ENCODE peak calls at places on chromosome 15, in seven cellular contexts. L is progenitor cell of endocrine pancreas, T is hypothalamus, Z is heart left ventricle, B is A549, E is T-helper 17 cell, M is BJ. P is an unnamed sample.

GRCh38 chr15:98518823-98519561 is 129.3 kb upstream of the IGF1R start:
- DNase-seq in B (peak), E (no peak), T (no peak), M (no peak), L (peak), Z (peak), P (peak)

GRCh38 chr15:56939257-56939656 is 20.8 kb downstream of the TCF12 start:
- DNase-seq in E (no peak), M (no peak), Z (no peak), B (no peak), L (no peak), T (no peak), P (no peak)

GRCh38 chr15:74831813-74832495 is 5.5 kb downstream of the CPLX3 start:
- DNase-seq in Z (no peak), T (no peak), L (no peak), E (no peak), M (no peak), B (no peak), P (no peak)

GRCh38 chr15:99556010-99556409 is 9.8 kb upstream of the MEF2A start:
- DNase-seq in E (no peak), Z (no peak), B (no peak), T (no peak), L (no peak), M (no peak), P (no peak)

GRCh38 chr15:44536298-44536961 is 517 bp upstream of the EIF3J start:
- DNase-seq in M (peak), B (peak), T (peak), Z (peak), E (no peak), L (peak), P (peak)

GRCh38 chr15:48962662-48963523 is 826 bp downstream of the SHC4 start:
- DNase-seq in M (no peak), B (no peak), T (no peak), L (no peak), E (no peak), Z (no peak), P (no peak)

GRCh38 chr15:67515557-67515956 is 5.4 kb upstream of the C15orf61 start:
- DNase-seq in L (no peak), E (no peak), Z (no peak), B (no peak), T (no peak), M (no peak), P (no peak)

GRCh38 chr15:57554821-57555185 is 36.9 kb upstream of the MYZAP start:
- DNase-seq in M (no peak), Z (no peak), L (no peak), B (no peak), T (no peak), E (no peak), P (no peak)

GRCh38 chr15:99536422-99537033 is 29.3 kb upstream of the MEF2A start:
- DNase-seq in E (no peak), Z (peak), L (no peak), B (peak), T (peak), M (peak), P (no peak)

GRCh38 chr15:30675126-30675525 is 49.2 kb downstream of the ARHGAP11B start:
- DNase-seq in L (no peak), M (no peak), E (no peak), Z (no peak), T (no peak), B (no peak), P (no peak)

GRCh38 chr15:100284191-100284590 is 57.6 kb downstream of the ADAMTS17 start:
- DNase-seq in M (no peak), Z (no peak), E (no peak), L (no peak), B (no peak), T (no peak), P (no peak)

GRCh38 chr15:75456710-75457109 is 5.2 kb upstream of the SIN3A start:
- DNase-seq in L (no peak), B (peak), E (no peak), M (no peak), T (no peak), Z (no peak), P (no peak)

GRCh38 chr15:92158426-92158825 is 235.3 kb upstream of the ST8SIA2 start:
- DNase-seq in B (peak), E (no peak), M (no peak), Z (no peak), L (no peak), T (no peak), P (peak)

GRCh38 chr15:77527164-77527778 is 105.4 kb downstream of the LINGO1 start:
- DNase-seq in B (no peak), E (no peak), Z (peak), M (no peak), L (peak), T (no peak), P (no peak)

GRCh38 chr15:64806509-64806908 is 18.9 kb downstream of the PIF1 start:
- DNase-seq in Z (no peak), E (no peak), T (no peak), L (no peak), M (no peak), B (no peak), P (no peak)

GRCh38 chr15:58440181-58440910 is 8.6 kb downstream of the LIPC start:
- DNase-seq in M (peak), Z (no peak), L (no peak), T (no peak), B (peak), E (no peak), P (no peak)

GRCh38 chr15:68820589-68821189 is at the start of gene ANP32A:
- DNase-seq in M (peak), Z (peak), L (peak), E (peak), T (peak), B (peak), P (no peak)

GRCh38 chr15:85168642-85169173 is 187.1 kb downstream of the PDE8A start:
- DNase-seq in B (peak), M (no peak), T (no peak), L (peak), E (peak), Z (no peak), P (peak)

GRCh38 chr15:79128556-79128955 is 38.0 kb upstream of the RASGRF1 start:
- DNase-seq in Z (no peak), E (no peak), T (no peak), L (no peak), M (no peak), B (no peak), P (no peak)

GRCh38 chr15:60576515-60576914 is 97.6 kb upstream of the ICE2 start:
- DNase-seq in E (no peak), T (no peak), B (no peak), Z (no peak), L (no peak), M (no peak), P (no peak)

GRCh38 chr15:70416851-70417250 is 319.1 kb upstream of the TLE3 start:
- DNase-seq in Z (no peak), L (no peak), M (no peak), T (no peak), B (no peak), E (no peak), P (no peak)

GRCh38 chr15:94910166-94910565 is 678.8 kb downstream of the MCTP2 start:
- DNase-seq in Z (no peak), L (no peak), E (no peak), B (no peak), T (no peak), M (no peak), P (no peak)

GRCh38 chr15:77497108-77497737 is 76.5 kb downstream of the HMG20A start:
- DNase-seq in B (no peak), M (no peak), L (no peak), E (no peak), Z (peak), T (peak), P (no peak)

GRCh38 chr15:65286069-65286703 is 497 bp downstream of the PARP16 start:
- DNase-seq in E (peak), M (no peak), B (no peak), Z (no peak), L (peak), T (no peak), P (no peak)

GRCh38 chr15:82530006-82530405 is 10.3 kb downstream of the RPS17 start:
- DNase-seq in M (no peak), Z (no peak), E (no peak), L (no peak), T (no peak), B (no peak), P (no peak)

P was measured in iPS DF 19.7.